ENCODE peak calls at places on chromosomes 3 and 15, in four cellular contexts. R, O, A and N are unnamed samples.

GRCh38 chr3:123799544-123800351 is 84.4 kb downstream of the MYLK start:
- DNase-seq in R (peak; percentile 38), O (no peak), A (no peak), N (peak; percentile 89)

GRCh38 chr3:9468460-9468859 is 71.0 kb downstream of the SETD5 start:
- DNase-seq in R (no peak), O (peak; percentile 43), A (no peak), N (no peak)

GRCh38 chr3:64184621-64185020 is 40.6 kb downstream of the PRICKLE2 start:
- DNase-seq in R (no peak), O (no peak), A (no peak), N (no peak)

GRCh38 chr3:134564991-134565390 is 79.1 kb downstream of the CEP63 start:
- DNase-seq in R (no peak), O (no peak), A (no peak), N (no peak)

GRCh38 chr3:168511428-168512014 is 415.8 kb upstream of the GOLIM4 start:
- DNase-seq in R (no peak), O (no peak), A (no peak), N (no peak)

GRCh38 chr3:31132132-31132769 is 237.8 kb upstream of the GADL1 start:
- DNase-seq in R (peak; percentile 2), O (peak; percentile 16), A (peak; percentile 21), N (peak; percentile 39)

GRCh38 chr3:123067689-123068226 is 933 bp downstream of the PDIA5 start:
- DNase-seq in R (peak; percentile 59), O (peak; percentile 23), A (no peak), N (no peak)

GRCh38 chr15:63601026-63601726 is 4.0 kb downstream of the FBXL22 start:
- DNase-seq in R (peak; percentile 61), O (no peak), A (no peak), N (no peak)

GRCh38 chr3:165507576-165507975 is 311.4 kb upstream of the SLITRK3 start:
- DNase-seq in R (no peak), O (no peak), A (no peak), N (no peak)

GRCh38 chr3:59879033-59879655 is 829.3 kb upstream of the CFAP20DC start:
- DNase-seq in R (no peak), O (no peak), A (no peak), N (no peak)

GRCh38 chr15:45091161-45091560 is 22.8 kb downstream of the DUOX2 start:
- DNase-seq in R (no peak), O (peak; percentile 33), A (no peak), N (peak; percentile 50)

GRCh38 chr3:175651716-175652115 is 792.6 kb downstream of the NAALADL2 start:
- DNase-seq in R (no peak), O (no peak), A (no peak), N (no peak)

GRCh38 chr3:140711043-140711718 is 33.3 kb downstream of the TRIM42 start:
- DNase-seq in R (no peak), O (no peak), A (no peak), N (peak; percentile 87)

GRCh38 chr3:196666001-196666867 is 26.7 kb downstream of the NRROS start:
- DNase-seq in R (no peak), O (no peak), A (no peak), N (peak; percentile 91)

GRCh38 chr3:184713521-184713920 is 1.7 kb upstream of the MAGEF1 start:
- DNase-seq in R (no peak), O (no peak), A (no peak), N (no peak)

GRCh38 chr3:165800970-165801369 is 36.3 kb downstream of the BCHE start:
- DNase-seq in R (no peak), O (no peak), A (no peak), N (no peak)

GRCh38 chr3:29408676-29409075 is 127.8 kb downstream of the RBMS3 start:
- DNase-seq in R (no peak), O (no peak), A (no peak), N (no peak)

GRCh38 chr15:52496776-52497470 is 31.8 kb downstream of the MYO5A start:
- DNase-seq in R (no peak), O (no peak), A (no peak), N (no peak)

GRCh38 chr15:57248074-57248473 is 128.2 kb upstream of the CGNL1 start:
- DNase-seq in R (no peak), O (no peak), A (no peak), N (no peak)

GRCh38 chr15:57245714-57246113 is 130.6 kb upstream of the CGNL1 start:
- DNase-seq in R (no peak), O (no peak), A (no peak), N (no peak)

DNA sequence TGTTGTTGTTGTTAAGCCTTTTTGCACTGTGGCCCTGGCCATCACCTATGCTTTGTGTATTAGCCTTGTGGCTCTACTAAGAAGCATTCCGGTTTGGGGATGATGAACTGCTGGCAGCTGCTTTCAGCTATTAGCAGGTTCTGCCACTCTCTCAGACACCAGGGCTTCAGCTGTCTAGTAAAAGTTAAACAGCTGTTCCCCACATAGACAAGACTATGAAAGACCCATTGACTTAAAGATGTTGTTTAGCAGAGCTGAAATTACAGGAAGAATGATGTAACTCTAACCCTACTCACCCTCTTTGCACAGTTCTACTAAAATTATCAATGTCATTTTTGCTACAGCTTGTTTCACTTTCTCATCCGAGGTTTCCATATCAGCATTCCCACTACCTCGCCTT is 131.2 kb upstream of the CGNL1 start:
- DNase-seq in R (no peak), O (no peak), A (no peak), N (no peak)
- TF ChIP-seq POLR2AphosphoS2 in R (no peak), O (no peak), A (no peak), N (no peak)

GRCh38 chr3:49869525-49870126 is at the start of gene CAMKV:
- DNase-seq in R (no peak), O (peak; percentile 60), A (no peak), N (no peak)

GRCh38 chr3:49865198-49865784 is 4.4 kb downstream of the CAMKV start:
- DNase-seq in R (no peak), O (no peak), A (no peak), N (no peak)

GRCh38 chr3:49868951-49869454 is 703 bp downstream of the CAMKV start:
- DNase-seq in R (no peak), O (peak; percentile 27), A (no peak), N (no peak)

GRCh38 chr3:49867400-49867799 is 2.3 kb downstream of the CAMKV start:
- DNase-seq in R (no peak), O (no peak), A (no peak), N (no peak)

DNA sequence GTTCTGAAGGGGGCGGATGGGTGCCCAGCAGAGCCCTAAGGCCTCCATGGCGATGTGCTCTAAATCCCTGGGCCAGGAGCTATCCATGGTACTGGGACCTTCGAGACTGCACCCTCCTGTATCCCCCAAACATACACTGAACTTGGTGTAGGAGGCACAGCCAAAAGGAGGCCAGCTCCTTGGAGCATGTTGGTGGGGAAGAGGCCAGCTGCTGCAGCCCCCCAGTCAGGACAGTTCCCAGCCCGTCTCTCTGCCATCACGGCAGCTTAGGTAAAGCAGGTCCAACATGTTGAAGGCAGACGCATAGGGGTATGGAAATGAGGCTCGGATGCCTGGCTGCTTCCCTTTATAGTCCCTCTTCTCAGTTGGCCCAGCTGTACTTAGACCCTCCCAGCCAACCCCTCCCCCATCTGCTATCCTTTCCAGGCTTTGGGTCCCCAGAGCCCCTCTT is 1.8 kb downstream of the CAMKV start:
- DNase-seq in R (no peak), O (peak; percentile 46), A (no peak), N (peak; percentile 27)
- TF ChIP-seq POLR2AphosphoS2 in R (no peak), O (no peak), A (no peak), N (no peak)

GRCh38 chr3:121736112-121736511 is 13.4 kb downstream of the GOLGB1 start:
- DNase-seq in R (no peak), O (no peak), A (no peak), N (no peak)

GRCh38 chr3:121730940-121731687 is 18.4 kb downstream of the GOLGB1 start:
- DNase-seq in R (no peak), O (no peak), A (no peak), N (no peak)

GRCh38 chr3:121739902-121740301 is 9.6 kb downstream of the GOLGB1 start:
- DNase-seq in R (no peak), O (no peak), A (no peak), N (no peak)

GRCh38 chr3:121737644-121738043 is 11.9 kb downstream of the GOLGB1 start:
- DNase-seq in R (no peak), O (no peak), A (no peak), N (no peak)

GRCh38 chr3:121735047-121735696 is 14.4 kb downstream of the GOLGB1 start:
- DNase-seq in R (no peak), O (no peak), A (peak; percentile 48), N (no peak)
- TF ChIP-seq POLR2AphosphoS2 in R (no peak), O (no peak), A (no peak), N (no peak)

GRCh38 chr3:141877911-141878310 is 1.5 kb downstream of the ATP1B3 start:
- DNase-seq in R (peak; percentile 29), O (peak; percentile 48), A (no peak), N (no peak)

GRCh38 chr3:141876381-141876890 is at the start of gene ATP1B3:
- DNase-seq in R (peak; percentile 71), O (peak; percentile 93), A (peak; percentile 39), N (peak; percentile 60)

GRCh38 chr3:141878326-141878725 is 1.9 kb downstream of the ATP1B3 start:
- DNase-seq in R (no peak), O (no peak), A (no peak), N (no peak)

GRCh38 chr3:141875893-141876380 is 506 bp upstream of the ATP1B3 start:
- DNase-seq in R (peak; percentile 27), O (peak; percentile 38), A (no peak), N (no peak)

DNA sequence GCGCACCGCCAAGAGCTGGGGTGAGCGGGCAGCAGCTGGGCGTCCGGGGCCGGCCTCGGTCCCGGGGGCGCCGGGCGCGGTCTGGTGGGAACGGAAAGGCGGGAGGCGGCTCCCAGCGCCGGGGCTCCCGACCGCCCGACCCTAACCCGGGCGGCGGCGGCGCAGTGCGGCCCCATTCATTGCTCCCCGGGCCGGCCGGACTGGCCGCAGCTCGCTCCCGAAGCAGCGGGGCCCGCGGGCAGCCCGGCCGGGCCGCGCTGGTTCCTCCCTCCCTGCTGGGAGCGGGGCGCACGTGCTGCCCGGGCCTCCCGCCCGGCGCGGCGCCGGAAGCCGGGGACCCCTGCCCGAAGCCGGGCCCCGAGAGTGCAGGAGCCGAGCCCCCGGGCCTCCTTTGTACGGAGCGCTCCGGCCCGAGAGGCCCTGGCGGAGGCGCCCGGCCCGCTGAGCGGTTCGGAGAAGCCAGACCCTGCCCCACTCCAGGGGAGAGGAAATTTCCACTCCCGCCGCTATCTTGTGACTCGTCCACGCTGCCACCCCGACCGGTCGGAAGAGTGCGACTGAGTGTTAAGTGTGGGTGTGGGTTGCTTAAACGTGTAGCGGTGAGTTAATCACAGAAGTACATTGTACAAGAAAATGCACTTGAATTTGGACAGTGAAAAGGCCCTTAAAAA is 583 bp downstream of the ATP1B3 start:
- DNase-seq in R (no peak), O (peak; percentile 44), A (no peak), N (peak; percentile 33)
- TF ChIP-seq POLR2AphosphoS2 in R (no peak), O (no peak), A (no peak), N (no peak)

GRCh38 chr3:17384567-17385296 is 357.7 kb downstream of the TBC1D5 start:
- DNase-seq in R (no peak), O (no peak), A (no peak), N (no peak)
- TF ChIP-seq POLR2AphosphoS2 in R (no peak), O (no peak), A (no peak), N (no peak)